ENCODE peak calls at places on chromosomes 3 and 15, in nine cellular contexts. D, I, Q, C, F, G, U, Z and J are unnamed samples.

GRCh38 chr15:77497108-77497737 is 76.5 kb downstream of the HMG20A start:
- DNase-seq in D (peak), I (no peak), Q (no peak), C (peak), F (no peak), G (peak), U (no peak), Z (no peak), J (no peak)

GRCh38 chr3:37862219-37862711 is 585 bp downstream of the CTDSPL start:
- DNase-seq in D (peak), I (no peak), Q (no peak), C (no peak), F (no peak), G (peak), U (peak), Z (no peak), J (no peak)

GRCh38 chr3:186693843-186694242 is 23.3 kb upstream of the KNG1 start:
- DNase-seq in D (no peak), I (no peak), Q (no peak), C (no peak), F (peak), G (no peak), U (no peak), Z (no peak), J (no peak)

GRCh38 chr3:39136533-39137434 is 16.6 kb downstream of the CSRNP1 start:
- DNase-seq in D (no peak), I (no peak), Q (no peak), C (no peak), F (no peak), G (no peak), U (peak), Z (no peak), J (no peak)

GRCh38 chr3:53464424-53464823 is 30.0 kb upstream of the CACNA1D start:
- DNase-seq in D (no peak), I (no peak), Q (no peak), C (no peak), F (peak), G (no peak), U (no peak), Z (no peak), J (no peak)

GRCh38 chr3:71725279-71725991 is at the start of gene EIF4E3:
- DNase-seq in D (peak), I (no peak), Q (peak), C (no peak), F (no peak), G (peak), U (peak), Z (peak), J (peak)

GRCh38 chr3:185631108-185631507 is 45.0 kb downstream of the SENP2 start:
- DNase-seq in D (peak), I (no peak), Q (no peak), C (no peak), F (no peak), G (no peak), U (no peak), Z (no peak), J (no peak)

GRCh38 chr3:66986406-66986805 is 11.7 kb upstream of the KBTBD8 start:
- DNase-seq in D (no peak), I (no peak), Q (no peak), C (no peak), F (no peak), G (no peak), U (no peak), Z (no peak), J (no peak)

GRCh38 chr3:186108106-186108940 is 566 bp downstream of the ETV5 start:
- DNase-seq in D (peak), I (no peak), Q (no peak), C (peak), F (peak), G (peak), U (peak), Z (no peak), J (no peak)

GRCh38 chr3:57918123-57918837 is 89.9 kb upstream of the FLNB start:
- DNase-seq in D (peak), I (no peak), Q (no peak), C (no peak), F (no peak), G (peak), U (no peak), Z (no peak), J (no peak)

GRCh38 chr3:129549006-129549800 is 6.2 kb downstream of the H1-8 start:
- DNase-seq in D (no peak), I (no peak), Q (no peak), C (no peak), F (peak), G (peak), U (no peak), Z (no peak), J (no peak)

GRCh38 chr3:94036909-94037507 is 8.6 kb upstream of the STX19 start:
- DNase-seq in D (peak), I (no peak), Q (no peak), C (no peak), F (peak), G (peak), U (no peak), Z (no peak), J (peak)

GRCh38 chr3:107117922-107118576 is 259.2 kb upstream of the CCDC54 start:
- DNase-seq in D (peak), I (no peak), Q (no peak), C (peak), F (peak), G (peak), U (no peak), Z (no peak), J (peak)